ENCODE peak calls at places on chromosomes 12 and 14, in four cellular contexts. W, A, I and E are unnamed samples.

GRCh38 chr14:101404426-101405170 is 156.7 kb upstream of the DIO3 start:
- DNase-seq in W (no peak), A (no peak), I (no peak), E (no peak)

GRCh38 chr12:132489602-132490239 is at the start of gene FBRSL1:
- DNase-seq in W (peak), A (peak), I (peak), E (peak)

GRCh38 chr14:53599221-53599945 is 357.2 kb downstream of the BMP4 start:
- DNase-seq in W (no peak), A (no peak), I (no peak), E (no peak)

GRCh38 chr14:99715266-99716000 is 31.3 kb downstream of the CYP46A1 start:
- DNase-seq in W (no peak), A (peak), I (peak), E (no peak)

GRCh38 chr14:71692496-71692895 is 239.7 kb upstream of the RGS6 start:
- DNase-seq in W (no peak), A (no peak), I (no peak), E (peak)

GRCh38 chr14:90093942-90094595 is 32.3 kb downstream of the KCNK13 start:
- DNase-seq in W (no peak), A (no peak), I (no peak), E (peak)

GRCh38 chr12:121391619-121392324 is 8.1 kb upstream of the RNF34 start:
- DNase-seq in W (no peak), A (no peak), I (no peak), E (peak)

GRCh38 chr12:7994731-7995205 is 37.7 kb upstream of the FOXJ2 start:
- DNase-seq in W (no peak), A (no peak), I (no peak), E (peak)

GRCh38 chr12:132025526-132025925 is 75.8 kb downstream of the EP400 start:
- DNase-seq in W (no peak), A (no peak), I (no peak), E (no peak)

GRCh38 chr12:2095878-2096277 is 43.1 kb downstream of the CACNA1C start:
- DNase-seq in W (no peak), A (no peak), I (no peak), E (no peak)